ENCODE peak calls at places on chromosomes 7 and 10, in five cellular contexts. D is right lobe of liver, V is HepG2, R is sigmoid colon, P is endothelial cell of umbilical vein. N is an unnamed sample.

GRCh38 chr7:43502941-43503340 is 80.0 kb upstream of the STK17A start:
- DNase-seq in D (no peak), R (no peak), P (no peak), V (no peak), N (no peak)

GRCh38 chr7:2483495-2483894 is 7.3 kb upstream of the GRIFIN start:
- DNase-seq in D (no peak), V (no peak), P (no peak), R (no peak), N (no peak)

GRCh38 chr10:16231734-16232133 is 205.1 kb upstream of the PTER start:
- DNase-seq in V (no peak), R (no peak), P (no peak), D (no peak), N (no peak)

GRCh38 chr7:95002726-95003125 is 95.3 kb downstream of the PPP1R9A start:
- DNase-seq in R (no peak), D (no peak), P (no peak), V (no peak), N (no peak)

GRCh38 chr10:129836253-129836652 is 127.8 kb downstream of the EBF3 start:
- DNase-seq in R (no peak), V (no peak), P (no peak), D (no peak), N (no peak)

GRCh38 chr10:80264081-80265056 is 25.1 kb downstream of the MAT1A start:
- DNase-seq in R (no peak), V (peak; percentile 88), P (no peak), D (peak; percentile 15), N (no peak)

GRCh38 chr10:124911124-124912051 is 30.5 kb upstream of the ZRANB1 start:
- DNase-seq in D (no peak), V (no peak), P (peak; percentile 42), R (no peak), N (peak; percentile 16)

GRCh38 chr7:100585511-100586265 is at the start of gene LRCH4:
- DNase-seq in R (no peak), V (no peak), P (no peak), D (peak; percentile 72), N (no peak)

GRCh38 chr10:89342219-89342966 is 14.6 kb downstream of the IFIT3 start:
- DNase-seq in R (peak; percentile 80), P (peak; percentile 90), D (no peak), V (no peak), N (no peak)

GRCh38 chr7:24701232-24701898 is 55.9 kb downstream of the GSDME start:
- DNase-seq in D (no peak), P (no peak), R (no peak), V (no peak), N (no peak)

GRCh38 chr10:121598261-121599249 is at the start of gene FGFR2:
- DNase-seq in V (peak; percentile 46), R (peak; percentile 92), D (peak; percentile 86), P (peak; percentile 73), N (no peak)

GRCh38 chr7:51369746-51370145 is 53.1 kb upstream of the COBL start:
- DNase-seq in P (no peak), V (no peak), D (no peak), R (no peak), N (peak; percentile 21)

GRCh38 chr10:114044251-114045070 is 795 bp downstream of the ADRB1 start:
- DNase-seq in V (no peak), P (peak; percentile 10), D (no peak), R (no peak), N (no peak)

GRCh38 chr10:38054361-38054797 is 39.8 kb upstream of the ZNF37A start:
- DNase-seq in P (no peak), V (no peak), D (no peak), R (no peak), N (peak; percentile 1)

GRCh38 chr7:112450807-112451661 is 774 bp downstream of the IFRD1 start:
- DNase-seq in D (peak; percentile 95), V (peak; percentile 95), R (peak; percentile 98), P (peak; percentile 98), N (peak; percentile 98)
- TF ChIP-seq POLR2A in D (peak; percentile 47), V (peak; percentile 73), R (peak; percentile 56), P (peak; percentile 41), N (peak; percentile 24)

DNA sequence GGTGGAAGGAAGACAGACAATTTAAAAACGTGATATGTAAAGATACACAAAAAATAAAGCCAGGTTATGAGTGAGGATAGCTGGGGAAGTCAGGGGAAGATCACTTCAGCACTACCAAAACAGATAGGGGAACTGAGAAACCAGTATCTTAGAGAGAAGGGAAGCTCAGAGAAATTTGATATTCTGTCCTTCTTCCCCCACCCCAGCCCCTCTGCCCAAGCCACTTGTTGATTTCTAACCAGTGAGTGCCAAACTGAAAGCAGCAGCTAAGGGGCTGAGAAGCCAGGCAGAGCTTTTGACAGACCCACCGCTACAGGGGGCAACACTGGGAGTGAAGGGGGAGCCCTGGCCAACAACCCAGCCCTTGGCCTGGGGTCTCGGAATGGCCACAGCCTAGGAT is 9.1 kb upstream of the SLC29A3 start:
- DNase-seq in P (no peak), V (no peak), R (no peak), D (no peak), N (no peak)
- TF ChIP-seq CTCF in P (no peak), V (no peak), R (no peak), D (no peak), N (no peak)

DNA sequence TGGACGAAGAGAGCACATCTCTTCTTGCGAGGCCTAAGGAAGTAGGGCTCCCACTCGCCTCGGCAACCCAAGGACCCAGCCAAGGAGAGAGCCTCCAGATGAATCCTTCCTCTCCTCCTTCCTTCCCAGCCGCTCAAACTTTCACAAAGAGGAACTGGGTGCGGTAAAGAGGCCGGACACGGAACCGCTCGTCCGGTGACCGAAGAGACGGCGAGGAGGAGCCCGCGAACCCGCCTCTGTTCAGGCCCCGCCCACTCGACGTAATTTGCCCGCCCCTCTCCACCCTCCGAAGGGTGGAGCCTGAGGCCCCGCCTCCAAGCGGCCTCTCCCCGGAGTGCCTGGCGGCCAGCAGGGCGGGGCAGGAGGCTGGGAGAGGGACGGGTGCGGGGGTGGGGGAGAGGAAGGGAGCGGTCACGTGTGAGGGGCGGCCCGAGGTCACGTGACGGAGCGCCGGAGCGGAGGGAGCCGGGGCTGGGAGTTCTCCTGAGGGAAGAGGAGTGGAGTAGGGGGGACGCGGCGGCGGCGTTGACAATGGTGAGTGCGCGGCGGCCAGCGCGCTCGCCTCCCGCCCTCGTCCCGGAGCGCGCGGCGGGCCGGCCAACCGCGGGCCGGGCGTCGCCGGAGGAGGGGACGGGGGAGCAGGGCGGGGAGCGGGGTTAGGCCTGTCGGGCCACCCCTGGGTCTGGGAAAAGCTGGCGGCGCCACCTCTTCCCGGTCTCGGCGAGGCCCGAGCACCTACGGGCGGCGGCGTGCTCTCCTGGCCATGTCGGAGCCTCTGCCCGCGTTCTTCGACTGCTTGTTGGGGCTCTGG is at the start of gene VPS26A:
- DNase-seq in V (peak; percentile 94), D (peak; percentile 100), R (peak; percentile 100), P (peak; percentile 99), N (peak; percentile 99)
- TF ChIP-seq POLR2A in V (peak; percentile 85), D (peak; percentile 88), R (peak; percentile 97), P (peak; percentile 83), N (peak; percentile 87)

GRCh38 chr7:148581685-148582084 is 8.9 kb upstream of the C7orf33 start:
- DNase-seq in P (no peak), D (no peak), R (no peak), V (no peak), N (no peak)

GRCh38 chr7:148572067-148572522 is 18.5 kb upstream of the C7orf33 start:
- DNase-seq in P (no peak), V (no peak), R (no peak), D (no peak), N (no peak)

GRCh38 chr7:148571381-148571780 is 19.2 kb upstream of the C7orf33 start:
- DNase-seq in V (no peak), D (no peak), P (no peak), R (no peak), N (no peak)

DNA sequence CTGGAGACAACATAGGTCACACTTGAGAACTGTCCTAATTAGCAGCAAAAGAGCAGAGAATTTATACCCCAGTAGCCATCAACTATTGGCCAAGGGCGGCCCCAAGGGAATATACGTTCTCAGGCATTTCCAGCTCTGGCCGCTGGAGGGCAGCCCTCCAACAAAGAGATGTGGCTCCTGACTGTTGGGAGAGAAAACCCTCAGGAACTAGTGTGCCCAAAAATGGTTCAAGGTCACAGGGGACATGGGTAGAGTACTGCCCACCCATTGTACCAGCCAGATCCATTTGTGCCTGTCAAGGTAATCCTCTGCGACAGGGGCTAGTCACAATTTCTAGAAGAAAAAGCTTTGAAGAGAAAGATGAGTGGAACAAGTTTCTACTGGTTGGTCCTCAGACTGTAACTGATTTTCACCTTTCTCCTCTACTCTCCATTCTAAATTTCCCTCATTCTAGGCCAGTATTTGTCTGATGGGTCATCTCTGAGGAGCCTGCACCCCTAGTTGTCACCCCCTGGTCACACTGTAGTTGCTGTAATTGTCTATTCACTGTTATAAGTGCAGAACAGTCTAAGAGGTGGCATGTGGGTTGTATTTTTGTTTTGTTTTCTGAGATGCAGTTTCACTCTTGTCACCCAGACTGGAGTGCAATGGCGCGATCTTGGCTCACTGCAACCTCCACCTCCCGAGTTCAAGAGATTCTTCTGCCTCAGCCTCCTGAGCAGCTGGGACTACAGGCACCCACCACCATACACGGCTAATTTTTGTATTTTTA is 14.7 kb upstream of the C7orf33 start:
- DNase-seq in R (peak; percentile 75), V (peak; percentile 39), P (peak; percentile 71), D (peak; percentile 62), N (peak; percentile 82)
- TF ChIP-seq CTCF in R (peak; percentile 71), V (peak; percentile 85), P (peak; percentile 81), D (peak; percentile 84), N (peak; percentile 96)

DNA sequence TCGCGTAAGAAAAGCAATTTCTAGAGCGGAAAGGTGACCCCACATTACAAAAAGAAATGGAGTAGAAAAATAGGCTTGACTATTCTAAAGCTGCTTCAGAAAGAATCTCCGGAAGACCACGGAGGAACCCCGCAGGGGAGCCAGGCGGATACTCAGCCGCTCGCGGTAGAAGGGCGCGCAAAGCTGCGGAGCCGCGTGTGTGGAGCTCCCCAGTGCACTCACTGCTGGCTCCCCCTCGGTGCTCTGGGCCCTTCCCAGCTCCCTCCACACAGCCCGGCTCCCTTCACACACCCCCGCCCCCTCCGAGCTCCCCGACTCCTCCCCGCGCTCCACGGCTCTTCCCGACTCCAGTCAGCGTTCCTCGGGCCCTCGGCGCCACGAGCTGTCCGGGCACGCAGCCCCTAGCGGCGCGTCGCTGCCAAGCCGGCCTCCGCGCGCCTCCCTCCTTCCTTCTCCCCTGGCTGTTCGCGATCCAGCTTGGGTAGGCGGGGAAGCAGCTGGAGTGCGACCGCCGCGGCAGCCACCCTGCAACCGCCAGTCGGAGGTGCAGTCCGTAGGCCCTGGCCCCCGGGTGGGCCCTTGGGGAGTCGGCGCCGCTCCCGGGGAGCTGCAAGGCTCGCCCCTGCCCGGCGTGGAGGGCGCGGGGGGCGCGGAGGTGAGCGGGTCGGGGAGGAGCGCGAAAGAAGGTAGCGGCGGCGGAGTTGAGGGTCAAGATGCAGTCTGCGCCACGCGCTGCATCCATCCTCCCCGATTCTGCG is at the start of gene STEAP2:
- DNase-seq in D (peak; percentile 90), P (peak; percentile 94), V (peak; percentile 81), R (peak; percentile 98), N (peak; percentile 15)
- TF ChIP-seq POLR2A in D (peak; percentile 86), P (peak; percentile 65), V (peak; percentile 86), R (peak; percentile 15), N (no peak)

N was measured in NB4.